ENCODE peak calls at places on chromosomes 4 and X, in seven cellular contexts. S is HuH-7; H is LoVo; X is activated CD8-positive, alpha-beta memory T cell treated with anti-CD3 and anti-CD28 coated beads for 4 hours; Q is AG08396; F is T-cell; W is pancreas. I is an unnamed sample.

GRCh38 chrX:36407886-36408285 is 488.4 kb downstream of the CFAP47 start:
- DNase-seq in F (no peak), X (no peak), W (no peak), Q (no peak), H (no peak), S (no peak), I (no peak)

GRCh38 chrX:2383144-2383543 is 117.6 kb downstream of the DHRSX start:
- DNase-seq in S (no peak), Q (no peak), X (no peak), F (no peak), W (no peak), H (no peak), I (no peak)

GRCh38 chr4:75244325-75244724 is 269.9 kb downstream of the RCHY1 start:
- DNase-seq in S (no peak), H (peak; percentile 66), Q (no peak), W (no peak), F (no peak), X (no peak), I (no peak)

GRCh38 chr4:126440297-126440696 is 1125.5 kb downstream of the FAT4 start:
- DNase-seq in H (no peak), S (no peak), W (no peak), F (no peak), Q (no peak), X (no peak), I (no peak)

GRCh38 chr4:7842384-7843279 is 97.0 kb downstream of the AFAP1 start:
- DNase-seq in X (no peak), W (no peak), F (no peak), H (peak; percentile 49), Q (peak; percentile 82), S (no peak), I (no peak)

GRCh38 chr4:141339966-141340365 is 119.3 kb downstream of the ZNF330 start:
- DNase-seq in H (no peak), W (no peak), F (no peak), S (no peak), X (no peak), Q (peak; percentile 12), I (no peak)

GRCh38 chrX:115690554-115691216 is 129.7 kb downstream of the PLS3 start:
- DNase-seq in X (no peak), H (peak; percentile 35), W (peak; percentile 3), S (peak; percentile 31), Q (peak; percentile 67), F (no peak), I (peak; percentile 60)

GRCh38 chr4:26861434-26862186 is 969 bp downstream of the STIM2 start:
- DNase-seq in W (peak; percentile 61), H (peak; percentile 52), X (peak; percentile 43), F (peak; percentile 69), Q (peak; percentile 53), S (peak; percentile 72), I (peak; percentile 79)

GRCh38 chrX:47191331-47191730 is 2.3 kb upstream of the UBA1 start:
- DNase-seq in H (peak; percentile 56), S (no peak), Q (no peak), F (peak; percentile 17), W (peak; percentile 33), X (peak; percentile 26), I (peak; percentile 23)

GRCh38 chr4:187183351-187183750 is 459.7 kb upstream of the FAT1 start:
- DNase-seq in H (no peak), F (no peak), Q (no peak), W (no peak), S (no peak), X (no peak), I (no peak)

GRCh38 chr4:151014521-151015457 is at the start of gene LRBA:
- DNase-seq in S (peak; percentile 77), X (peak; percentile 61), F (peak; percentile 73), H (peak; percentile 86), W (peak; percentile 89), Q (peak; percentile 58), I (peak; percentile 91)

GRCh38 chrX:96579252-96579651 is 105.4 kb upstream of the DIAPH2 start:
- DNase-seq in F (no peak), W (no peak), H (no peak), S (no peak), X (no peak), Q (no peak), I (no peak)

GRCh38 chr4:53963786-53964185 is 100.6 kb downstream of the CHIC2 start:
- DNase-seq in X (no peak), H (no peak), S (no peak), Q (no peak), W (no peak), F (no peak), I (no peak)

GRCh38 chr4:107220976-107221375 is 184.9 kb upstream of the DKK2 start:
- DNase-seq in X (no peak), S (no peak), H (no peak), F (no peak), Q (no peak), W (no peak), I (no peak)

GRCh38 chrX:138711399-138712347 is at the start of gene FGF13:
- DNase-seq in Q (peak; percentile 11), X (no peak), H (no peak), F (no peak), W (peak; percentile 2), S (no peak), I (peak; percentile 55)

GRCh38 chrX:113370001-113370400 is 529.4 kb upstream of the AMOT start:
- DNase-seq in F (no peak), X (no peak), Q (no peak), W (no peak), S (no peak), H (no peak), I (no peak)

GRCh38 chrX:154525606-154526490 is 9.8 kb upstream of the FAM3A start:
- DNase-seq in X (no peak), S (no peak), Q (no peak), F (no peak), H (no peak), W (no peak), I (no peak)

GRCh38 chrX:46305431-46305830 is 239.8 kb downstream of the ZNF674 start:
- DNase-seq in Q (no peak), F (no peak), H (no peak), S (no peak), X (no peak), W (no peak), I (no peak)

GRCh38 chr4:78937837-78938236 is 1.4 kb downstream of the PAQR3 start:
- DNase-seq in H (peak; percentile 7), W (no peak), X (no peak), F (no peak), Q (no peak), S (no peak), I (no peak)

GRCh38 chrX:39996561-39996960 is 101.2 kb downstream of the BCOR start:
- DNase-seq in X (no peak), W (no peak), F (no peak), S (no peak), H (no peak), Q (no peak), I (no peak)

GRCh38 chr4:180081072-180081471 is 2162.1 kb upstream of the TENM3 start:
- DNase-seq in S (no peak), X (no peak), H (no peak), Q (no peak), W (no peak), F (no peak), I (no peak)

GRCh38 chr4:139584019-139584418 is 28.0 kb upstream of the SETD7 start:
- DNase-seq in W (no peak), H (no peak), F (no peak), X (no peak), S (no peak), Q (no peak), I (no peak)

GRCh38 chrX:1224954-1225353 is 12.5 kb upstream of the CRLF2 start:
- DNase-seq in X (no peak), H (no peak), S (no peak), Q (no peak), W (no peak), F (no peak), I (no peak)

GRCh38 chr4:3514806-3515421 is 17.3 kb downstream of the LRPAP1 start:
- DNase-seq in S (no peak), F (no peak), Q (no peak), W (no peak), X (no peak), H (no peak), I (no peak)

GRCh38 chr4:123453006-123453685 is 56.6 kb downstream of the SPRY1 start:
- DNase-seq in W (no peak), S (no peak), H (no peak), X (no peak), F (no peak), Q (no peak), I (no peak)

GRCh38 chr4:126899382-126899801 is 733.4 kb upstream of the INTU start:
- DNase-seq in H (no peak), Q (peak; percentile 50), X (no peak), S (no peak), F (no peak), W (no peak), I (peak; percentile 19)

GRCh38 chr4:176153124-176153523 is 42.3 kb downstream of the SPATA4 start:
- DNase-seq in H (no peak), F (no peak), Q (no peak), X (no peak), W (no peak), S (no peak), I (no peak)

GRCh38 chr4:150173420-150173819 is 95.2 kb downstream of the DCLK2 start:
- DNase-seq in F (no peak), H (no peak), S (no peak), X (no peak), Q (no peak), W (no peak), I (no peak)

GRCh38 chr4:83370640-83370906 is 35.9 kb upstream of the HPSE start:
- DNase-seq in Q (no peak), S (no peak), X (no peak), W (no peak), F (no peak), H (no peak), I (no peak)

GRCh38 chr4:140839396-140839795 is 83.2 kb upstream of the TBC1D9 start:
- DNase-seq in X (no peak), F (no peak), H (no peak), S (no peak), W (no peak), Q (no peak), I (no peak)

GRCh38 chrX:11113731-11114130 is 2.6 kb downstream of the HCCS start:
- DNase-seq in F (no peak), S (no peak), W (no peak), X (no peak), H (no peak), Q (no peak), I (no peak)

GRCh38 chr4:110091426-110091825 is 107.0 kb downstream of the ELOVL6 start:
- DNase-seq in S (no peak), X (no peak), W (no peak), Q (peak; percentile 29), F (no peak), H (no peak), I (no peak)

GRCh38 chr4:120517966-120518365 is 404.6 kb downstream of the PRDM5 start:
- DNase-seq in X (no peak), S (no peak), F (no peak), H (peak; percentile 41), W (peak; percentile 51), Q (peak; percentile 75), I (no peak)

GRCh38 chrX:7218321-7219152 is 70.6 kb upstream of the PUDP start:
- DNase-seq in F (no peak), S (no peak), W (no peak), H (no peak), X (no peak), Q (no peak), I (no peak)